ENCODE peak calls at places on chromosomes 1 and 21, in nine cellular contexts. V is mesendoderm, Z is astrocyte of the spinal cord, S is heart left ventricle, H is iPS DF 6.9, W is IMR-90, X is AG04449, M is osteoblast, G is colonic mucosa. Y is an unnamed sample.

GRCh38 chr1:112957133-112957812 is 1.3 kb upstream of the SLC16A1 start:
- DNase-seq in V (peak), W (peak), X (peak), S (no peak), Z (peak), G (peak), M (peak), H (peak), Y (peak)

GRCh38 chr1:29689372-29690030 is 453.2 kb downstream of the PTPRU start:
- DNase-seq in Z (no peak), M (no peak), H (no peak), W (no peak), G (no peak), V (no peak), S (no peak), X (no peak), Y (no peak)

GRCh38 chr1:33181906-33182305 is at the start of gene TRIM62:
- DNase-seq in S (peak), V (peak), X (no peak), Z (peak), W (peak), M (peak), H (peak), G (peak), Y (peak)

GRCh38 chr21:31158789-31159581 is 120.7 kb upstream of the KRTAP19-8 start:
- DNase-seq in S (no peak), Z (peak), V (peak), W (peak), X (no peak), G (no peak), M (no peak), H (no peak), Y (peak)

GRCh38 chr1:234772345-234773147 is 162.6 kb upstream of the IRF2BP2 start:
- DNase-seq in H (no peak), X (peak), S (peak), W (peak), V (peak), Z (peak), G (no peak), M (peak), Y (peak)

GRCh38 chr1:46490603-46491499 is 1.2 kb downstream of the DMBX1 start:
- DNase-seq in V (no peak), W (no peak), G (no peak), S (peak), M (peak), Z (peak), H (no peak), X (no peak), Y (peak)

GRCh38 chr21:19712441-19712840 is 1285.8 kb upstream of the NCAM2 start:
- DNase-seq in M (no peak), G (no peak), H (no peak), X (no peak), V (no peak), Z (no peak), W (no peak), S (no peak), Y (no peak)

GRCh38 chr1:243801378-243801777 is 48.7 kb downstream of the AKT3 start:
- DNase-seq in S (no peak), Z (no peak), G (no peak), W (no peak), M (no peak), X (no peak), V (no peak), H (no peak), Y (no peak)

GRCh38 chr1:26775666-26776065 is 12.1 kb upstream of the PIGV start:
- DNase-seq in H (no peak), X (no peak), S (no peak), Z (no peak), V (no peak), G (no peak), W (no peak), M (no peak), Y (no peak)

GRCh38 chr1:160167580-160167979 is 16.2 kb downstream of the ATP1A4 start:
- DNase-seq in X (no peak), G (no peak), W (peak), S (no peak), M (peak), H (no peak), V (peak), Z (no peak), Y (no peak)

GRCh38 chr1:76933847-76934657 is 66.8 kb downstream of the ST6GALNAC5 start:
- DNase-seq in S (no peak), G (no peak), M (no peak), V (peak), Z (no peak), H (no peak), W (no peak), X (no peak), Y (no peak)

GRCh38 chr1:150562384-150563339 is 13.5 kb downstream of the ADAMTSL4 start:
- DNase-seq in Z (no peak), G (peak), V (no peak), S (no peak), M (peak), H (no peak), X (no peak), W (no peak), Y (no peak)

GRCh38 chr1:51058863-51059262 is 43.2 kb upstream of the C1orf185 start:
- DNase-seq in Z (no peak), S (no peak), V (peak), M (no peak), G (no peak), H (no peak), X (no peak), W (peak), Y (peak)

GRCh38 chr1:158200509-158200908 is 19.8 kb downstream of the CD1D start:
- DNase-seq in X (no peak), M (no peak), Z (no peak), H (no peak), W (no peak), G (no peak), S (no peak), V (no peak), Y (no peak)

GRCh38 chr1:85048296-85049064 is at the start of gene MCOLN3:
- DNase-seq in W (no peak), S (no peak), X (no peak), G (peak), H (no peak), M (peak), V (peak), Z (no peak), Y (no peak)

GRCh38 chr1:247102381-247102780 is 1.8 kb downstream of the ZNF669 start:
- DNase-seq in M (peak), W (peak), X (peak), H (no peak), S (no peak), G (no peak), V (no peak), Z (peak), Y (peak)

GRCh38 chr1:16396591-16396990 is 29.5 kb downstream of the SZRD1 start:
- DNase-seq in W (peak), H (no peak), X (peak), V (no peak), Z (peak), G (no peak), M (peak), S (no peak), Y (peak)

GRCh38 chr1:174003867-174004266 is 18.3 kb downstream of the RC3H1 start:
- DNase-seq in S (no peak), G (no peak), W (no peak), Z (no peak), V (no peak), M (no peak), X (no peak), H (no peak), Y (no peak)

GRCh38 chr1:36911631-36912364 is 122.5 kb downstream of the GRIK3 start:
- DNase-seq in G (no peak), H (no peak), M (no peak), Z (no peak), W (no peak), X (no peak), V (no peak), S (no peak), Y (no peak)

GRCh38 chr1:185843971-185844370 is 109.8 kb downstream of the HMCN1 start:
- DNase-seq in W (no peak), Z (no peak), X (no peak), V (no peak), H (no peak), M (no peak), G (no peak), S (no peak), Y (peak)

GRCh38 chr1:100147875-100148274 is 14.9 kb downstream of the TRMT13 start:
- DNase-seq in V (peak), G (no peak), X (no peak), M (no peak), H (peak), W (no peak), Z (no peak), S (no peak), Y (no peak)

GRCh38 chr21:25424674-25425073 is 182.6 kb downstream of the MRPL39 start:
- DNase-seq in X (no peak), M (no peak), G (no peak), H (no peak), S (no peak), V (no peak), W (no peak), Z (no peak), Y (no peak)

GRCh38 chr1:62066713-62067112 is 127.9 kb upstream of the L1TD1 start:
- DNase-seq in M (peak), X (no peak), S (no peak), H (no peak), Z (no peak), V (no peak), W (no peak), G (no peak), Y (no peak)

GRCh38 chr21:42465008-42465878 is 30.8 kb downstream of the RSPH1 start:
- DNase-seq in M (no peak), G (peak), X (no peak), V (peak), S (no peak), H (no peak), W (no peak), Z (peak), Y (peak)

GRCh38 chr1:230507671-230508407 is 81.7 kb upstream of the PGBD5 start:
- DNase-seq in W (no peak), S (no peak), G (peak), Z (no peak), H (no peak), M (no peak), X (no peak), V (no peak), Y (peak)

GRCh38 chr1:216183007-216183406 is 240.2 kb downstream of the USH2A start:
- DNase-seq in Z (peak), M (no peak), S (no peak), H (peak), X (peak), V (peak), W (peak), G (no peak), Y (peak)

GRCh38 chr1:150273310-150273709 is 720 bp downstream of the C1orf54 start:
- DNase-seq in W (peak), S (no peak), V (no peak), H (no peak), G (no peak), X (no peak), Z (peak), M (peak), Y (no peak)

GRCh38 chr1:97190326-97190725 is 468.7 kb downstream of the PTBP2 start:
- DNase-seq in X (peak), H (no peak), G (no peak), M (peak), S (no peak), W (peak), Z (peak), V (peak), Y (peak)

GRCh38 chr1:145782166-145783099 is 41.5 kb downstream of the RNF115 start:
- DNase-seq in G (no peak), S (no peak), V (no peak), W (peak), M (peak), Z (peak), X (peak), H (no peak), Y (peak)

GRCh38 chr21:25487046-25487594 is 120.2 kb downstream of the MRPL39 start:
- DNase-seq in G (no peak), H (no peak), X (no peak), V (no peak), W (no peak), M (no peak), S (no peak), Z (no peak), Y (no peak)

GRCh38 chr1:235917267-235917811 is 50.6 kb upstream of the LYST start:
- DNase-seq in Z (peak), X (peak), S (no peak), G (peak), M (peak), H (no peak), V (no peak), W (peak), Y (peak)

GRCh38 chr1:154963643-154964042 is 2.1 kb upstream of the PYGO2 start:
- DNase-seq in X (no peak), V (no peak), M (peak), G (no peak), W (no peak), Z (no peak), S (peak), H (no peak), Y (no peak)

DNA sequence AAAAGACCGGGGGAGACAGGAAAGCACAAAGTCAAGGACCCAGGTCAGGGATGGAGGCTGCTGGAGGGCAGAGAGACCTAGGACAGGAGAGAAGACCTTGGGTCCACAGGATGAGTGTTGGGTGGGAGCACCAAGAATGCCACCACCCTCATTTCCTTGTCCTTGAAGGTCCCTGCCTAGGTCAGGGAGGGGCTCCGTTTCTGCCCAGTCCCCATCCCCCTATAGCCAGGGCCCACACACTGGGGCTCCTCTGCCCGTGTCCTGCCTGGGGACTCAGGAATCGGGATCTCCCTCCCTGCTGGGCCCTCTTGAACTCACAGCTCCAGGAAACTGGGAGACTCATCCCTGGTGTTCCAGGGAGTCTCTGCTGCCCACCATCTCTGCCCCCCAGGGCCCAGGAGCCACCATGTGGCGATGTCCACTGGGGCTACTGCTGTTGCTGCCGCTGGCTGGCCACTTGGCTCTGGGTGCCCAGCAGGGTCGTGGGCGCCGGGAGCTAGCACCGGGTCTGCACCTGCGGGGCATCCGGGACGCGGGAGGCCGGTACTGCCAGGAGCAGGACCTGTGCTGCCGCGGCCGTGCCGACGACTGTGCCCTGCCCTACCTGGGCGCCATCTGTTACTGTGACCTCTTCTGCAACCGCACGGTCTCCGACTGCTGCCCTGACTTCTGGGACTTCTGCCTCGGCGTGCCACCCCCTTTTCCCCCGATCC is 584 bp downstream of the TINAGL1 start:
- DNase-seq in G (peak), M (peak), Z (no peak), H (no peak), X (no peak), V (no peak), W (no peak), S (no peak), Y (no peak)
- H3K4me3 ChIP-seq in G (peak), M (peak), Z (peak), H (no peak), X (peak), V (no peak), W (no peak), S (peak), Y (peak)

DNA sequence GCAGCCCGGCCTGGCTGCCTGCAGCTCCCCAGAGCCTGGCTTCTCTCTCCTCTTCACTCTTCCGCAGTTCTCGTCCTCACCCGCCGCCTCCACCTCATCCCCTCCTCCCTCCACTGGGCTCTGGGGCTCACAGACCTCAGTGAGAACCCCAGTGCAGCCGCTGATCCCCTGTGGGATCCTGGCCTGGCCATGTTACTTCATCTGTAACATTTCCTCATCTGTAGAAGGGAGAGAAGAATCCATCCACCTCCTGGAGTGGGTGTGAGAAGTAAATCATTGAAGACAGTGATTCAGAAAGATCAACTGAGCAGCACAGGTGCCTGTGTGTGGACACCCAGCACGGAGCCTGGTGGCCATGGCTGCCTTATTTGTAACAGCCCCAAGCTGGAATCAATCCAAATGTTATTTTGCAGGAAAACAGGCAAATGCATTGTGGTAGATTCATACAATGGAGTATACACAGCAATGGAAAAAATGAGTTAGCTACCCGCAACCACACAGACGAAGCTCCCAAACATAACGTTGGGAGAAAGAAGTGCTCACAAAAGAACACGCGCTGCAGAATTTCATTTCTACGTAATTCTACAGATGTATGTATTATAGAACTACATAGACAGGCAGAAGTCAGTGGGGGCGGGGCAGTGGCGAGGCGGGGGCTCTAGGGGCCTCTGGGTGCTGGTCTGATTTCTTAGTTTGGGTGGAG is 8.7 kb downstream of the LAPTM5 start:
- DNase-seq in S (no peak), W (no peak), Z (no peak), M (peak), X (no peak), H (no peak), G (no peak), V (no peak), Y (peak)
- H3K4me3 ChIP-seq in S (no peak), W (no peak), Z (no peak), M (no peak), X (no peak), H (no peak), G (no peak), V (no peak), Y (no peak)

GRCh38 chr1:14732726-14733052 is 134.2 kb downstream of the KAZN start:
- DNase-seq in H (no peak), M (no peak), V (no peak), W (no peak), Z (no peak), X (no peak), S (no peak), G (no peak), Y (no peak)
- H3K4me3 ChIP-seq in H (no peak), M (no peak), V (no peak), W (no peak), Z (no peak), X (no peak), S (no peak), G (no peak), Y (no peak)

DNA sequence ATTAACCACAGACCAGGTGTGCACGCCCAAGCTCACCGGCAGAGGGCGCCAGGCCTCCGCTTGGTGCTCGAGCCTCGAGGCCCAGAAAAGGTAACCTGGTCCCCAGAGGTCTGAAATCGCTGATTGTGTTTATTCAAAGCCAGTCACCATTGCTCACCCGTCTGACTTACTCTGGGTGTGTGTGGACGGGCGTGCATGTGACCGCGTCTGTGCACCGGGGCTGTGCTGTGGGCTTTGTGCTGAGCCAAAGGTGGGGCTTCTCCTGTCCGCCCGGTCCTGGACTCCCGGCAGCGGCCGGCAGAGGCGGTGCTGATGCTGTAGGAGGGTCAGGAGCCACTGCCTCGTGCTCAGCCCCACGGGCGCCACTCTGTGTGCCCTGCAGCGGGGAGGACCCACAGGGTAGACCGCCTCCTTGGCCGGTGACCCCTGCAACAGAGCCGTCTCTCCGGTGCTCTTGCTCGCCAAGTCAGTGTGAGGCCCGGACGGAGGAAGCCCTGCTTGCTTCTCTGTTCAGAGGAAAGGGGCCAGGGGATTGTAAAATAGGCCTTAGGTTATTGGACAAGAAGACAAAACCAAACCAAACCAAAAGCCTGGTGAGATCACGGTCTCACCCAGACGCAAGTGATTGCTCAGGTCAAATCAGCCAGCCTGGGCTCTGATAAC is 32.0 kb upstream of the BTG2 start:
- DNase-seq in W (peak), S (peak), V (peak), M (peak), X (peak), Z (peak), H (peak), G (peak), Y (peak)
- H3K4me3 ChIP-seq in W (no peak), S (peak), V (no peak), M (peak), X (peak), Z (no peak), H (peak), G (peak), Y (peak)

GRCh38 chr1:178048426-178048825 is 45.5 kb upstream of the RASAL2 start:
- DNase-seq in H (no peak), M (no peak), W (peak), G (no peak), Z (no peak), S (no peak), X (no peak), V (no peak), Y (no peak)

GRCh38 chr1:178048883-178049282 is 45.0 kb upstream of the RASAL2 start:
- DNase-seq in H (no peak), S (no peak), M (no peak), G (no peak), Z (no peak), V (no peak), X (no peak), W (no peak), Y (no peak)

GRCh38 chr1:178050084-178050483 is 43.8 kb upstream of the RASAL2 start:
- DNase-seq in X (no peak), M (no peak), V (no peak), Z (no peak), H (no peak), W (no peak), G (no peak), S (no peak), Y (no peak)

GRCh38 chr1:178046856-178047255 is 47.0 kb upstream of the RASAL2 start:
- DNase-seq in M (no peak), G (no peak), V (no peak), W (no peak), S (no peak), H (no peak), X (no peak), Z (no peak), Y (no peak)

DNA sequence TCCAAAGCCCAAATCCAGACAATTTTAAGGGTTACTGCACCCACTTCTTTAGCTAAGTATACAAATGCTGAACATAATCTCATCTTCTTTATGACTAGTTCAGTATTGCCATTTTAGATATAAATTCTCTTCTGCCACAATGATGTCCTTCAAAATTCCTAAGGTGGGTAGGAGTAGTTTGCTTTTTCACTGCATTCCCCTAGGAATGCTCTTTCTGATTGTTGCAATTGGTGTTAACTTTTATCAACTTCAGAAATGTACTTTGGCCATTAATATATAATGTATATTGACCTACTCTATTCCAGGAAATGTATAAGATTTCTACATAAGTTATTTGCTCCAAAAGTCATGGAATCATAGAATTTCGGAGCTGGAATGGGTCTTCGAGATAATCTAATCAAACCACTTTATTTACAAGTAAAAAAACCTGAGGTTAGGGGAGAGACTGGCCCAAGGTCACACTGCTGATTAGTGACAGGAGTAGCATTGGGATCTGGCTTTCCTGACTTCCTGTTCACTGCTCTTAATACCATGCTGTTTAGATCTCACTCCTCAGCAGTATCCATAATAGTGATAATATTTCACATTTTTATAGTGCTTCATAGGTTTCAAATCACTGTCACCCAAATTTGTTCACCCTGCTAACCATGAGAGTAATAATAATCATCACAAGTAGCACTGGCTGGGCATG is 46.4 kb upstream of the RASAL2 start:
- DNase-seq in X (no peak), V (no peak), W (no peak), M (no peak), G (no peak), Z (no peak), S (no peak), H (no peak), Y (no peak)
- H3K4me3 ChIP-seq in X (no peak), V (no peak), W (no peak), M (no peak), G (no peak), Z (no peak), S (no peak), H (no peak), Y (no peak)